ENCODE peak calls at places on chromosomes 3 and 15, in five cellular contexts. One of them, this sample, is unnamed. For H3K27me3, the result is how much of the 10 kb centered on the place peaks cover.

GRCh38 chr15:63449711-63450110 is 54.7 kb upstream of the USP3 start:
- DNase-seq in HL-60: no peak
- DNase-seq in HAP-1: no peak
- DNase-seq in fibroblast of lung: no peak
- DNase-seq in bronchial epithelial cell: no peak
- DNase-seq in this sample: no peak

GRCh38 chr3:19945405-19946290 is 1.2 kb upstream of the RAB5A start:
- DNase-seq in bronchial epithelial cell: no peak
- DNase-seq in fibroblast of lung: peak
- DNase-seq in HAP-1: no peak
- DNase-seq in HL-60: no peak
- DNase-seq in this sample: no peak

GRCh38 chr3:43423142-43423541 is 136.8 kb downstream of the SNRK start:
- DNase-seq in HL-60: no peak
- DNase-seq in HAP-1: no peak
- DNase-seq in bronchial epithelial cell: no peak
- DNase-seq in fibroblast of lung: peak
- DNase-seq in this sample: no peak

GRCh38 chr15:50819344-50819743 is 53.8 kb upstream of the SPPL2A start:
- DNase-seq in HL-60: no peak
- DNase-seq in HAP-1: no peak
- DNase-seq in fibroblast of lung: no peak
- DNase-seq in bronchial epithelial cell: no peak
- DNase-seq in this sample: no peak

GRCh38 chr3:155211266-155211665 is 82.2 kb downstream of the STRIT1 start:
- DNase-seq in HAP-1: no peak
- DNase-seq in fibroblast of lung: peak
- DNase-seq in HL-60: no peak
- DNase-seq in bronchial epithelial cell: no peak
- DNase-seq in this sample: no peak

GRCh38 chr3:30689202-30689641 is 82.8 kb downstream of the TGFBR2 start:
- DNase-seq in bronchial epithelial cell: peak
- DNase-seq in HAP-1: no peak
- DNase-seq in fibroblast of lung: peak
- DNase-seq in HL-60: no peak
- DNase-seq in this sample: peak

GRCh38 chr3:30640856-30641255 is 34.5 kb downstream of the TGFBR2 start:
- DNase-seq in fibroblast of lung: no peak
- DNase-seq in HL-60: peak
- DNase-seq in bronchial epithelial cell: no peak
- DNase-seq in HAP-1: no peak
- DNase-seq in this sample: no peak

GRCh38 chr15:83654379-83655236 is 685 bp downstream of the ADAMTSL3 start:
- DNase-seq in HL-60: no peak
- DNase-seq in HAP-1: no peak
- DNase-seq in fibroblast of lung: no peak
- DNase-seq in bronchial epithelial cell: no peak
- DNase-seq in this sample: peak

GRCh38 chr3:38474928-38475605 is 21.1 kb upstream of the EXOG start:
- DNase-seq in fibroblast of lung: no peak
- DNase-seq in HAP-1: no peak
- DNase-seq in HL-60: no peak
- DNase-seq in bronchial epithelial cell: no peak
- DNase-seq in this sample: no peak

GRCh38 chr15:101059381-101060341 is 140.5 kb downstream of the LRRK1 start:
- DNase-seq in HAP-1: no peak
- DNase-seq in bronchial epithelial cell: no peak
- DNase-seq in HL-60: no peak
- DNase-seq in fibroblast of lung: no peak
- DNase-seq in this sample: no peak

GRCh38 chr3:23341147-23341838 is 138.2 kb downstream of the UBE2E2 start:
- DNase-seq in HL-60: no peak
- DNase-seq in bronchial epithelial cell: no peak
- DNase-seq in HAP-1: no peak
- DNase-seq in fibroblast of lung: no peak
- DNase-seq in this sample: no peak

GRCh38 chr3:23519548-23520208 is 286.1 kb upstream of the UBE2E1 start:
- DNase-seq in HAP-1: no peak
- DNase-seq in HL-60: no peak
- DNase-seq in bronchial epithelial cell: no peak
- DNase-seq in fibroblast of lung: no peak
- DNase-seq in this sample: no peak

GRCh38 chr3:175386630-175387029 is 527.5 kb downstream of the NAALADL2 start:
- DNase-seq in fibroblast of lung: peak
- DNase-seq in HAP-1: no peak
- DNase-seq in bronchial epithelial cell: peak
- DNase-seq in HL-60: no peak
- DNase-seq in this sample: no peak

DNA sequence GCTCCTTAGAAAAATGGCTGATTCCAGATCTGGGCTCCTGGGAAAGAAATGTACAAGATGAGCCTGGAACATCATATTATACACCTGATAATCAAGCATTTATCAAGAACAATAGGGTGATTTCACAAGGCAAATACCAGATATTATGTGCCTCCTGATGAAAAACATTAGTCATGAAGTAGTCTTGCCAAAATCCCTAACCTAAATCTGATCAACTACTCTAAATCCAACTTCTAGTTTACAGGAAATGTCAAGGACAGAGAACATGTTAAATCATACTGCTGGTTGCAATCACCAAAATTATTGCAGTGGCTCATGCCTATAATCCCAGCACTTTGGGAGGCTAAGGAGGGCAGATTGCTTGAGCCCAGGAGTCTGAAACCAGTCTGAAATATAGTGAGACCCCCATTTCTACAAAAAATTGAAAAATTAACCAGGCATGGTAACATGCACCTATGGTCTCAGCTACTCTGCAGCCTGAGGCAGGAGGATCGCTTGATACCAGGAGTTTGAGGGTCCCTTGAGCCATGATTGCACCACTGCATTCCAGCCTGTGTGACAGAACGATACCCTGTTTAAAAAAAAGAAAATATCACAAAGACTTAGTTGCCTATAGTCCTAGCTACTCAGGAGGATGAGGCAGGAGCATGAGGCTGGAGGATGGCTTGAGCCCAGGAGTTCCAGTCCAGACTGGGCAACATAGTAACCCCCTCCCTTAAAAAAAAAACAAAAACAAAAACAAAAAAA is 34.9 kb upstream of the ATP13A3 start:
- DNase-seq in HAP-1: no peak
- DNase-seq in HL-60: no peak
- DNase-seq in bronchial epithelial cell: peak
- DNase-seq in fibroblast of lung: peak
- DNase-seq in this sample: peak
- H3K4me3 ChIP-seq in HAP-1: no peak
- H3K4me3 ChIP-seq in HL-60: no peak
- H3K4me3 ChIP-seq in bronchial epithelial cell: no peak
- H3K4me3 ChIP-seq in fibroblast of lung: no peak
- H3K4me3 ChIP-seq in this sample: no peak

GRCh38 chr15:77628010-77628409 is 4.7 kb downstream of the LINGO1 start:
- DNase-seq in HAP-1: no peak
- DNase-seq in bronchial epithelial cell: no peak
- DNase-seq in HL-60: no peak
- DNase-seq in fibroblast of lung: no peak
- DNase-seq in this sample: no peak
- H3K27me3 ChIP-seq in HAP-1: under half
- H3K27me3 ChIP-seq in bronchial epithelial cell: under half
- H3K27me3 ChIP-seq in HL-60: under half
- H3K27me3 ChIP-seq in fibroblast of lung: under half
- H3K27me3 ChIP-seq in this sample: under half

DNA sequence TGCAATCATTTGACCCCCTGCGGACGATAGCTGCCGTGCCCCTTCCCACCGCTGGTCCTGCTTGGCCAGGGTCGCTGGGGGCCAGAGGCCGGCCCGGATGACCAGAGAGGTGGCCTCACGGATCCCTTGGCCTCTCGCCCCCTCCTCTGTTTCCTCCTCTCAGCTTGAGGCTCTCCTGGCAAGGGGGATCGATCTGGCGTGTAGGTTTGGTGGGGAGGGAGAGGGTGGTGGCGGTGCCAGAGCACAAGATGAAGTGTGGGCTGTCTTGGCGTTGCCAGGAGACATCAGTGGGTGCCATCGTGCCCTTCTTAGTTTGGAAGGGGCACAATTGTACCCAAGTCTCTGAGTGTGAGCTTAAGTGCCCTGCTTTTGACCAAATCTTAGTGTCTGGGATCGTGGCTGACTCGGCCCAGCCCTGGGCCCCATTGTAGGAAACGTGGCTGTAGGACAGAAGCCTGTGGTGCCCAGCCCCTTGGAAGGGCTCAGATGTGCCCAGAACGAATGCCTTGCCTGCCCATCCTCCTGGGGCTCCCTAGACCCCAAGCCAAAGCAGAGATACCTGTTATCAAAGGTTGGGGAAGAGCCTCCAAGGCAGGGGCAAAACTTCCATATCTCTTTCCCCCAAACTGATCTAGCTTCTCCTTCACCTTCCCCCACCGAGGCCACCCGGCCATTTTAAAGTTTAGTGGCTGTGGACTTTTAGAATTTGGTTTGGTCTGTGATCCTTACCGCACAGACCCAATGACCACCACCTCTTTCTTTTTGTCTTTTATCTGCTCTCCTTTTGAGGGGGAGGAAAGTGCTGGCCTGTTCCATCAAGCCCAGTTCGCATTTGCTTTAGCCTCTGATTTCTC is 14.4 kb downstream of the NR2F2 start:
- DNase-seq in HL-60: no peak
- DNase-seq in HAP-1: no peak
- DNase-seq in bronchial epithelial cell: no peak
- DNase-seq in fibroblast of lung: no peak
- DNase-seq in this sample: no peak
- H3K4me3 ChIP-seq in HL-60: no peak
- H3K4me3 ChIP-seq in HAP-1: peak
- H3K4me3 ChIP-seq in bronchial epithelial cell: no peak
- H3K4me3 ChIP-seq in fibroblast of lung: peak
- H3K4me3 ChIP-seq in this sample: no peak

DNA sequence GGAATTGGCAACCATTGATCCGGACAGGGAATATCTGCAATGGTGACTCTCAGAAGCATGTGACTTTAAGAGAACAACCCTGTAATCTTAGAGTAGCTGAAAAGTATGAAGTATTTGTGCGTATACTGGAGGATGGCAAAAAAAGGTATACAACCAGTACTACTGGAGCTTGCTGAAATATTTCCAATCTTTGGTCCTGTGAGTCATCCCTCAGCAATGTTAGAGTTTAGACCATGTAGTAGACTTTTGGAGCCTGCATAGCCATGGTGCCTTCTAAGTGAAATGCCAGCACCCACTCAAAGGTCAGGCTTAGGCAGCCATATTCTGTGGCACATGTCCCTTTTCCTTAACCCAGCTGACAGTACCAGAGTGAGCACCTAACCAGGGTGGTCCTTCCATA is 429.4 kb downstream of the NTRK3 start:
- DNase-seq in bronchial epithelial cell: no peak
- DNase-seq in HL-60: no peak
- DNase-seq in HAP-1: no peak
- DNase-seq in fibroblast of lung: peak
- DNase-seq in this sample: no peak
- H3K27me3 ChIP-seq in bronchial epithelial cell: under half
- H3K27me3 ChIP-seq in HL-60: under half
- H3K27me3 ChIP-seq in HAP-1: under half
- H3K27me3 ChIP-seq in fibroblast of lung: under half
- H3K27me3 ChIP-seq in this sample: under half

GRCh38 chr3:59251899-59252298 is 202.1 kb upstream of the CFAP20DC start:
- DNase-seq in bronchial epithelial cell: peak
- DNase-seq in fibroblast of lung: no peak
- DNase-seq in HL-60: no peak
- DNase-seq in HAP-1: no peak
- DNase-seq in this sample: no peak
- H3K4me3 ChIP-seq in bronchial epithelial cell: no peak
- H3K4me3 ChIP-seq in fibroblast of lung: no peak
- H3K4me3 ChIP-seq in HL-60: no peak
- H3K4me3 ChIP-seq in HAP-1: no peak
- H3K4me3 ChIP-seq in this sample: no peak

GRCh38 chr3:66572938-66573710 is 72.3 kb upstream of the LRIG1 start:
- DNase-seq in HAP-1: peak
- DNase-seq in fibroblast of lung: no peak
- DNase-seq in bronchial epithelial cell: no peak
- DNase-seq in HL-60: no peak
- DNase-seq in this sample: peak

GRCh38 chr3:66577804-66578203 is 77.0 kb upstream of the LRIG1 start:
- DNase-seq in HAP-1: peak
- DNase-seq in bronchial epithelial cell: no peak
- DNase-seq in HL-60: no peak
- DNase-seq in fibroblast of lung: no peak
- DNase-seq in this sample: no peak

GRCh38 chr3:66572090-66572632 is 71.3 kb upstream of the LRIG1 start:
- DNase-seq in bronchial epithelial cell: no peak
- DNase-seq in HL-60: no peak
- DNase-seq in HAP-1: no peak
- DNase-seq in fibroblast of lung: no peak
- DNase-seq in this sample: no peak

GRCh38 chr3:66574091-66574490 is 73.3 kb upstream of the LRIG1 start:
- DNase-seq in bronchial epithelial cell: no peak
- DNase-seq in HL-60: no peak
- DNase-seq in fibroblast of lung: no peak
- DNase-seq in HAP-1: no peak
- DNase-seq in this sample: no peak
- H3K27me3 ChIP-seq in bronchial epithelial cell: under half
- H3K27me3 ChIP-seq in HL-60: under half
- H3K27me3 ChIP-seq in fibroblast of lung: under half
- H3K27me3 ChIP-seq in HAP-1: under half
- H3K27me3 ChIP-seq in this sample: under half

DNA sequence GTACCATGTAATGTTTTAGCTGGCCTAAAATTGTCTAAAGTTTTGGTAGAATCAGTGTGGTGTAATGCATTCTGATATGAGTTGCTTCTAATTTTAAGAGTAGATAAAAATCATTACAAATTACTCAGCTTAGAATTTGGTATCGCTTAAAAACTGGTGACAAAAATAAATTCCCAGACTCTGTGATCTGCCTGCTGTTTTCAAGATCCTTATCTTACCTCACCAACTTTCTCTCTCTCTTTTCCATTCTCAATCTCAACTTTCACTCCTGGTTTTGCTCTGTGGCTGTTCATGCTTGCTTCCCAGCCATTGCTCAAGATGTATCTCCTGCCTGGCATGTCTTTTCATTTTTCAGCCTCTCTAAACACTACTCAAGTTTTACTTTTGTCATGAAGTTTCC is 45.7 kb downstream of the TCF12 start:
- DNase-seq in fibroblast of lung: peak
- DNase-seq in HAP-1: no peak
- DNase-seq in bronchial epithelial cell: no peak
- DNase-seq in HL-60: no peak
- DNase-seq in this sample: no peak
- H3K4me3 ChIP-seq in fibroblast of lung: no peak
- H3K4me3 ChIP-seq in HAP-1: no peak
- H3K4me3 ChIP-seq in bronchial epithelial cell: no peak
- H3K4me3 ChIP-seq in HL-60: no peak
- H3K4me3 ChIP-seq in this sample: no peak

GRCh38 chr3:141371882-141372281 is 3.6 kb downstream of the ZBTB38 start:
- DNase-seq in HL-60: no peak
- DNase-seq in fibroblast of lung: no peak
- DNase-seq in HAP-1: no peak
- DNase-seq in bronchial epithelial cell: no peak
- DNase-seq in this sample: no peak
- H3K27me3 ChIP-seq in HL-60: under half
- H3K27me3 ChIP-seq in fibroblast of lung: under half
- H3K27me3 ChIP-seq in HAP-1: under half
- H3K27me3 ChIP-seq in bronchial epithelial cell: under half
- H3K27me3 ChIP-seq in this sample: under half